ENCODE peak calls at places on chromosomes 1 and 21, in ten cellular contexts. One of them, this sample, is unnamed.

GRCh38 chr1:160169553-160170399 is 18.4 kb downstream of the ATP1A4 start:
- DNase-seq in NB4: peak
- DNase-seq in neural crest cell: peak
- DNase-seq in left lung: no peak
- DNase-seq in prostate gland: no peak
- DNase-seq in colonic mucosa: no peak
- DNase-seq in Calu3: no peak
- DNase-seq in left ventricle myocardium inferior: no peak
- DNase-seq in IMR-90: no peak
- DNase-seq in hepatocyte: no peak
- DNase-seq in this sample: peak

GRCh38 chr1:42937836-42938595 is 20.7 kb downstream of the SLC2A1 start:
- DNase-seq in hepatocyte: no peak
- DNase-seq in NB4: peak
- DNase-seq in IMR-90: no peak
- DNase-seq in left lung: no peak
- DNase-seq in neural crest cell: no peak
- DNase-seq in Calu3: no peak
- DNase-seq in prostate gland: peak
- DNase-seq in left ventricle myocardium inferior: no peak
- DNase-seq in colonic mucosa: peak
- DNase-seq in this sample: no peak

GRCh38 chr1:222877854-222878253 is 63.0 kb downstream of the DISP1 start:
- DNase-seq in left lung: no peak
- DNase-seq in prostate gland: no peak
- DNase-seq in hepatocyte: no peak
- DNase-seq in IMR-90: no peak
- DNase-seq in NB4: no peak
- DNase-seq in colonic mucosa: no peak
- DNase-seq in left ventricle myocardium inferior: no peak
- DNase-seq in Calu3: no peak
- DNase-seq in neural crest cell: no peak
- DNase-seq in this sample: no peak

GRCh38 chr1:6603851-6604558 is 1.3 kb upstream of the KLHL21 start:
- DNase-seq in NB4: no peak
- DNase-seq in IMR-90: peak
- DNase-seq in prostate gland: peak
- DNase-seq in Calu3: peak
- DNase-seq in left lung: peak
- DNase-seq in left ventricle myocardium inferior: peak
- DNase-seq in hepatocyte: peak
- DNase-seq in colonic mucosa: no peak
- DNase-seq in neural crest cell: no peak
- DNase-seq in this sample: no peak

GRCh38 chr1:218304281-218305039 is 19.4 kb downstream of the RRP15 start:
- DNase-seq in prostate gland: no peak
- DNase-seq in left ventricle myocardium inferior: peak
- DNase-seq in NB4: no peak
- DNase-seq in IMR-90: peak
- DNase-seq in neural crest cell: no peak
- DNase-seq in colonic mucosa: no peak
- DNase-seq in hepatocyte: no peak
- DNase-seq in left lung: peak
- DNase-seq in Calu3: no peak
- DNase-seq in this sample: no peak

GRCh38 chr1:62599044-62599443 is 1.7 kb downstream of the ANGPTL3 start:
- DNase-seq in hepatocyte: no peak
- DNase-seq in neural crest cell: no peak
- DNase-seq in IMR-90: peak
- DNase-seq in NB4: no peak
- DNase-seq in Calu3: no peak
- DNase-seq in prostate gland: no peak
- DNase-seq in left lung: no peak
- DNase-seq in colonic mucosa: no peak
- DNase-seq in left ventricle myocardium inferior: no peak
- DNase-seq in this sample: no peak

GRCh38 chr1:15983275-15983674 is 7.4 kb upstream of the ZBTB17 start:
- DNase-seq in colonic mucosa: no peak
- DNase-seq in prostate gland: no peak
- DNase-seq in left ventricle myocardium inferior: no peak
- DNase-seq in left lung: no peak
- DNase-seq in IMR-90: no peak
- DNase-seq in hepatocyte: no peak
- DNase-seq in Calu3: no peak
- DNase-seq in NB4: no peak
- DNase-seq in neural crest cell: no peak
- DNase-seq in this sample: no peak

GRCh38 chr1:182035097-182035770 is 26.3 kb downstream of the ZNF648 start:
- DNase-seq in IMR-90: no peak
- DNase-seq in NB4: peak
- DNase-seq in colonic mucosa: no peak
- DNase-seq in prostate gland: no peak
- DNase-seq in left ventricle myocardium inferior: no peak
- DNase-seq in Calu3: no peak
- DNase-seq in neural crest cell: no peak
- DNase-seq in left lung: no peak
- DNase-seq in hepatocyte: no peak
- DNase-seq in this sample: no peak

DNA sequence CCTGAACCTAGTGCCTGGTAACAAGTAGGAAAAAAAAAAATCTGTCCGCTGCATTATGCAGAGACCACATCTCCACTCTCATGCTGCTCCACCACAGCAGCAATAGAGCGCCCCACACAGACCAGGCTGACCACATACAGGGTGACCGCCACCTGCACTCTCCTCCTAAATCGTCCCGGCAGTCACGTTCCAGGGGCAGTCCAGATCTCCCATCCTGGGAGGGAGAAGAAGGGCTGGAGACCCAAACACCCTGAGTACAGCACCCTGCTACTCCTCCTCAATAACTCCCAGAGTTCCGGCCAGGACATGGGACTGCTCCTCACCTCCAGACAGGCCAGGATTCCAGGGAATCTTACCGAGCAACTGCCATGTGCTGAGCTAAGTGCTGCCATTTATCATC is 15.3 kb downstream of the URB1 start:
- DNase-seq in colonic mucosa: no peak
- DNase-seq in neural crest cell: no peak
- DNase-seq in left ventricle myocardium inferior: no peak
- DNase-seq in left lung: no peak
- DNase-seq in IMR-90: no peak
- DNase-seq in Calu3: no peak
- DNase-seq in prostate gland: no peak
- DNase-seq in NB4: no peak
- DNase-seq in hepatocyte: no peak
- DNase-seq in this sample: no peak
- TF ChIP-seq CTCF in colonic mucosa: no peak
- TF ChIP-seq CTCF in neural crest cell: no peak
- TF ChIP-seq CTCF in left ventricle myocardium inferior: no peak
- TF ChIP-seq CTCF in left lung: no peak
- TF ChIP-seq CTCF in IMR-90: no peak
- TF ChIP-seq CTCF in Calu3: no peak
- TF ChIP-seq CTCF in prostate gland: no peak
- TF ChIP-seq CTCF in NB4: no peak
- TF ChIP-seq CTCF in hepatocyte: no peak
- TF ChIP-seq CTCF in this sample: no peak

GRCh38 chr1:46181343-46182260 is 5.3 kb upstream of the P3R3URF start:
- DNase-seq in NB4: no peak
- DNase-seq in hepatocyte: no peak
- DNase-seq in Calu3: no peak
- DNase-seq in colonic mucosa: peak
- DNase-seq in left lung: no peak
- DNase-seq in prostate gland: no peak
- DNase-seq in neural crest cell: no peak
- DNase-seq in left ventricle myocardium inferior: no peak
- DNase-seq in IMR-90: peak
- DNase-seq in this sample: no peak

GRCh38 chr1:46179138-46180081 is 3.1 kb upstream of the P3R3URF start:
- DNase-seq in colonic mucosa: peak
- DNase-seq in hepatocyte: peak
- DNase-seq in neural crest cell: peak
- DNase-seq in left ventricle myocardium inferior: peak
- DNase-seq in left lung: no peak
- DNase-seq in IMR-90: peak
- DNase-seq in prostate gland: peak
- DNase-seq in Calu3: peak
- DNase-seq in NB4: peak
- DNase-seq in this sample: peak

GRCh38 chr1:46183119-46183842 is 7.0 kb upstream of the P3R3URF start:
- DNase-seq in hepatocyte: peak
- DNase-seq in colonic mucosa: peak
- DNase-seq in NB4: no peak
- DNase-seq in left ventricle myocardium inferior: peak
- DNase-seq in IMR-90: peak
- DNase-seq in left lung: no peak
- DNase-seq in Calu3: peak
- DNase-seq in prostate gland: peak
- DNase-seq in neural crest cell: no peak
- DNase-seq in this sample: no peak

GRCh38 chr1:46176211-46176865 is at the start of gene P3R3URF:
- DNase-seq in hepatocyte: no peak
- DNase-seq in IMR-90: no peak
- DNase-seq in Calu3: no peak
- DNase-seq in NB4: peak
- DNase-seq in left ventricle myocardium inferior: no peak
- DNase-seq in left lung: no peak
- DNase-seq in colonic mucosa: no peak
- DNase-seq in prostate gland: no peak
- DNase-seq in neural crest cell: no peak
- DNase-seq in this sample: no peak

DNA sequence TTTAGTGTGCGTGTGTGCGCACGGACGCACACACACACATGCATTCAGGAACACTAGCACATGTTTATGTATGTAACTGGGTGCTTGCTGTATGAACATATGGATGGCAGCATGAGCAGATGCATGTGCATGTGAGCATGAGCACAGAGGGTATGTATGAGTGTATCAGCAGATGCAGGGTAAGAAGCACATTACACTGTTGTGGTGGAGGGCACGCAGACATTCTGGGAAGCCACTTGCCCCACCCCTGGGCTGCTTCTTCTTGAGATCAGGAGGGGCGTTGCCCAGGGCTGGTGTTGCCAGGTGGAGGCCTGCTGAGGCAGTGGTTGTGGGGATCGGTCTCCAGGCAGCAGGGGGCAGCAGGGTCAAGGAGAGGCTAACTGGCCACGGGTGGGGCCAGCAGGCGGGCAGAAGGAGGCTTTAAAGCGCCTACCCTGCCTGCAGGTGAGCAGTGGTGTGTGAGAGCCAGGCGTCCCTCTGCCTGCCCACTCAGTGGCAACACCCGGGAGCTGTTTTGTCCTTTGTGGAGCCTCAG is 3.9 kb upstream of the P3R3URF start:
- DNase-seq in left lung: peak
- DNase-seq in left ventricle myocardium inferior: no peak
- DNase-seq in NB4: peak
- DNase-seq in neural crest cell: no peak
- DNase-seq in IMR-90: no peak
- DNase-seq in Calu3: peak
- DNase-seq in colonic mucosa: peak
- DNase-seq in prostate gland: peak
- DNase-seq in hepatocyte: peak
- DNase-seq in this sample: no peak
- TF ChIP-seq CTCF in left lung: no peak
- TF ChIP-seq CTCF in left ventricle myocardium inferior: peak
- TF ChIP-seq CTCF in NB4: peak
- TF ChIP-seq CTCF in neural crest cell: no peak
- TF ChIP-seq CTCF in IMR-90: no peak
- TF ChIP-seq CTCF in Calu3: peak
- TF ChIP-seq CTCF in colonic mucosa: peak
- TF ChIP-seq CTCF in prostate gland: peak
- TF ChIP-seq CTCF in hepatocyte: peak
- TF ChIP-seq CTCF in this sample: peak

DNA sequence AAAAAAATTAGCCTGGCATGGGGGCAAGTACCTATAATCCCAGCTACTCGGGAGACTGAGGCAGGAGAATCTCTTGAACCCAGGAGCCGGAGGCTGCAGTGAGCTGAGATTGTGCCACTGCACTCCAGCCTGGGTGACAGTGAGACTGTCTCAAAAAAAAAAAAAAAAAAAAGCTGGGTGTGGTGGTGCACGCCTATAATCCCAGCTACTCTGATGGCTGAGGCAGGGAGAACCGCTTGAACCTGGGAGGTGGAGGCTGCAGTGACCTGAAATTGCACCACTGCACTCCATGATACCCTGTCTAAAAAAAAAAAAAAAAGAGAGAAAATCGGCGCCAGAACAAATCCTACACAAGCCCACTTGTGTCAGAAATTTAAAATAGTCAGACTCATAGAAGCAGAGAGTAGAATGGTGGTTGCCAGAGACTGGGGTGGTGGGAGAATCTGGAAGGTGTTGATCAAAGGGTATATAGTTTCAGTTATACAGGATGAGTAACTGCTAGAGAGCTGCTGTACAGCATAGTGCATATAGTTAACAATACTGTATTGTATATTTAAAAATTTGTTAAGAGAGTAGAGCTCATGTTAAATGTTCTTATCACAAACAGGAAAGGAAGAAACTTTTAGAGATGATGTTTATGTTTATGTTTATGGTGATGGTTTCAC is 9.6 kb downstream of the DIP2A start:
- DNase-seq in left ventricle myocardium inferior: no peak
- DNase-seq in colonic mucosa: no peak
- DNase-seq in left lung: no peak
- DNase-seq in NB4: no peak
- DNase-seq in neural crest cell: no peak
- DNase-seq in prostate gland: no peak
- DNase-seq in hepatocyte: no peak
- DNase-seq in Calu3: no peak
- DNase-seq in IMR-90: no peak
- DNase-seq in this sample: no peak
- TF ChIP-seq CTCF in left ventricle myocardium inferior: no peak
- TF ChIP-seq CTCF in colonic mucosa: no peak
- TF ChIP-seq CTCF in left lung: no peak
- TF ChIP-seq CTCF in NB4: no peak
- TF ChIP-seq CTCF in neural crest cell: no peak
- TF ChIP-seq CTCF in prostate gland: no peak
- TF ChIP-seq CTCF in hepatocyte: no peak
- TF ChIP-seq CTCF in Calu3: no peak
- TF ChIP-seq CTCF in IMR-90: no peak
- TF ChIP-seq CTCF in this sample: no peak

GRCh38 chr1:237229333-237229732 is 187.3 kb downstream of the RYR2 start:
- DNase-seq in left ventricle myocardium inferior: no peak
- DNase-seq in IMR-90: no peak
- DNase-seq in hepatocyte: no peak
- DNase-seq in NB4: no peak
- DNase-seq in neural crest cell: no peak
- DNase-seq in colonic mucosa: no peak
- DNase-seq in Calu3: no peak
- DNase-seq in prostate gland: no peak
- DNase-seq in left lung: no peak
- DNase-seq in this sample: no peak

GRCh38 chr1:237228421-237228820 is 186.4 kb downstream of the RYR2 start:
- DNase-seq in IMR-90: no peak
- DNase-seq in hepatocyte: no peak
- DNase-seq in neural crest cell: no peak
- DNase-seq in NB4: no peak
- DNase-seq in Calu3: no peak
- DNase-seq in left lung: no peak
- DNase-seq in prostate gland: no peak
- DNase-seq in left ventricle myocardium inferior: no peak
- DNase-seq in colonic mucosa: no peak
- DNase-seq in this sample: no peak

GRCh38 chr1:237235080-237235479 is 193.1 kb downstream of the RYR2 start:
- DNase-seq in IMR-90: no peak
- DNase-seq in hepatocyte: no peak
- DNase-seq in neural crest cell: no peak
- DNase-seq in colonic mucosa: no peak
- DNase-seq in left ventricle myocardium inferior: no peak
- DNase-seq in Calu3: no peak
- DNase-seq in left lung: no peak
- DNase-seq in prostate gland: no peak
- DNase-seq in NB4: no peak
- DNase-seq in this sample: no peak

GRCh38 chr1:237227507-237227906 is 185.5 kb downstream of the RYR2 start:
- DNase-seq in hepatocyte: no peak
- DNase-seq in IMR-90: no peak
- DNase-seq in prostate gland: no peak
- DNase-seq in left lung: no peak
- DNase-seq in colonic mucosa: no peak
- DNase-seq in left ventricle myocardium inferior: peak
- DNase-seq in neural crest cell: no peak
- DNase-seq in NB4: no peak
- DNase-seq in Calu3: no peak
- DNase-seq in this sample: no peak

GRCh38 chr1:237232501-237232900 is 190.5 kb downstream of the RYR2 start:
- DNase-seq in IMR-90: no peak
- DNase-seq in Calu3: no peak
- DNase-seq in prostate gland: no peak
- DNase-seq in neural crest cell: no peak
- DNase-seq in hepatocyte: no peak
- DNase-seq in colonic mucosa: no peak
- DNase-seq in left lung: no peak
- DNase-seq in left ventricle myocardium inferior: no peak
- DNase-seq in NB4: no peak
- DNase-seq in this sample: no peak
- TF ChIP-seq CTCF in IMR-90: no peak
- TF ChIP-seq CTCF in Calu3: no peak
- TF ChIP-seq CTCF in prostate gland: no peak
- TF ChIP-seq CTCF in neural crest cell: no peak
- TF ChIP-seq CTCF in hepatocyte: no peak
- TF ChIP-seq CTCF in colonic mucosa: no peak
- TF ChIP-seq CTCF in left lung: no peak
- TF ChIP-seq CTCF in left ventricle myocardium inferior: no peak
- TF ChIP-seq CTCF in NB4: no peak
- TF ChIP-seq CTCF in this sample: no peak

This sample was measured in GM13977.